ENCODE peak calls at places on chromosomes 3 and 15, in four cellular contexts. U is CD4-positive, alpha-beta T cell; A is PC-9; J is NCI-H524 treated with DMSO at 0.1 percent for 48 hours. K is an unnamed sample.

GRCh38 chr3:182698078-182698477 is 95.2 kb upstream of the ATP11B start:
- DNase-seq in U (no peak), A (no peak), J (no peak), K (no peak)

GRCh38 chr3:33971055-33971454 is 172.6 kb downstream of the PDCD6IP start:
- DNase-seq in U (no peak), A (no peak), J (no peak), K (no peak)

GRCh38 chr15:39770748-39771689 is 11.6 kb downstream of the FSIP1 start:
- DNase-seq in U (no peak), A (no peak), J (peak), K (no peak)

GRCh38 chr15:95051881-95052280 is 820.5 kb downstream of the MCTP2 start:
- DNase-seq in U (no peak), A (no peak), J (no peak), K (no peak)

GRCh38 chr3:103166890-103167289 is 732.1 kb downstream of the ZPLD1 start:
- DNase-seq in U (no peak), A (no peak), J (no peak), K (no peak)

GRCh38 chr15:62648954-62649353 is 393.6 kb upstream of the TPM1 start:
- DNase-seq in U (no peak), A (no peak), J (no peak), K (no peak)

GRCh38 chr3:2166552-2166951 is 67.9 kb downstream of the CNTN4 start:
- DNase-seq in U (no peak), A (no peak), J (no peak), K (no peak)

GRCh38 chr3:82163907-82164520 is 402.6 kb upstream of the GBE1 start:
- DNase-seq in U (no peak), A (no peak), J (no peak), K (no peak)

GRCh38 chr15:101647251-101647650 is 4.9 kb downstream of the TM2D3 start:
- DNase-seq in U (no peak), A (no peak), J (no peak), K (no peak)

GRCh38 chr3:129690963-129691362 is 84.5 kb upstream of the PLXND1 start:
- DNase-seq in U (no peak), A (no peak), J (no peak), K (no peak)

GRCh38 chr3:37140899-37141541 is 33.4 kb downstream of the LRRFIP2 start:
- DNase-seq in U (no peak), A (no peak), J (no peak), K (no peak)

GRCh38 chr3:182913889-182914288 is 66.4 kb downstream of the DCUN1D1 start:
- DNase-seq in U (no peak), A (peak), J (no peak), K (no peak)

GRCh38 chr3:132916096-132916495 is 122.1 kb upstream of the TMEM108 start:
- DNase-seq in U (no peak), A (no peak), J (no peak), K (no peak)

GRCh38 chr3:123732447-123732846 is 147.6 kb upstream of the HACD2 start:
- DNase-seq in U (no peak), A (peak), J (no peak), K (peak)

GRCh38 chr3:10645800-10646199 is 140.4 kb upstream of the ATP2B2 start:
- DNase-seq in U (no peak), A (no peak), J (no peak), K (no peak)

GRCh38 chr15:43776101-43776717 is 557 bp downstream of the ELL3 start:
- DNase-seq in U (no peak), A (no peak), J (no peak), K (no peak)